ENCODE peak calls at places on chromosomes 6 and 20, in four cellular contexts. One of them, this sample, is unnamed.

GRCh38 chr6:138716017-138716416 is 57.6 kb upstream of the CCDC28A start:
- DNase-seq in CD8-positive, alpha-beta T cell: no peak
- DNase-seq in IMR-90: no peak
- DNase-seq in cardiac muscle cell: no peak
- DNase-seq in this sample: no peak

GRCh38 chr20:58549231-58549630 is 34.0 kb upstream of the APCDD1L start:
- DNase-seq in CD8-positive, alpha-beta T cell: no peak
- DNase-seq in IMR-90: no peak
- DNase-seq in cardiac muscle cell: no peak
- DNase-seq in this sample: no peak

GRCh38 chr20:61978491-61978890 is 87.2 kb downstream of the TAF4 start:
- DNase-seq in CD8-positive, alpha-beta T cell: no peak
- DNase-seq in IMR-90: no peak
- DNase-seq in cardiac muscle cell: no peak
- DNase-seq in this sample: peak; percentile 45

GRCh38 chr6:31738048-31738979 is 1.5 kb upstream of the MSH5 start:
- DNase-seq in CD8-positive, alpha-beta T cell: peak; percentile 67
- DNase-seq in IMR-90: peak; percentile 89
- DNase-seq in cardiac muscle cell: peak; percentile 24
- DNase-seq in this sample: no peak

GRCh38 chr6:140921366-140922226 is 1211.1 kb upstream of the GJE1 start:
- DNase-seq in CD8-positive, alpha-beta T cell: no peak
- DNase-seq in IMR-90: peak; percentile 86
- DNase-seq in cardiac muscle cell: peak; percentile 68
- DNase-seq in this sample: no peak

GRCh38 chr6:29521006-29521680 is 33.4 kb upstream of the MAS1L start:
- DNase-seq in CD8-positive, alpha-beta T cell: no peak
- DNase-seq in IMR-90: no peak
- DNase-seq in cardiac muscle cell: no peak
- DNase-seq in this sample: no peak

GRCh38 chr20:37406010-37406998 is 60.4 kb downstream of the SRC start:
- DNase-seq in CD8-positive, alpha-beta T cell: no peak
- DNase-seq in IMR-90: peak; percentile 28
- DNase-seq in cardiac muscle cell: peak; percentile 64
- DNase-seq in this sample: peak; percentile 84

GRCh38 chr6:22821664-22822320 is 252.4 kb downstream of the HDGFL1 start:
- DNase-seq in CD8-positive, alpha-beta T cell: no peak
- DNase-seq in IMR-90: peak; percentile 61
- DNase-seq in cardiac muscle cell: no peak
- DNase-seq in this sample: no peak

GRCh38 chr6:31157543-31158139 is at the start of gene CCHCR1:
- DNase-seq in CD8-positive, alpha-beta T cell: no peak
- DNase-seq in IMR-90: no peak
- DNase-seq in cardiac muscle cell: peak; percentile 24
- DNase-seq in this sample: no peak

GRCh38 chr6:99002826-99003225 is 55.1 kb upstream of the FBXL4 start:
- DNase-seq in CD8-positive, alpha-beta T cell: no peak
- DNase-seq in IMR-90: no peak
- DNase-seq in cardiac muscle cell: no peak
- DNase-seq in this sample: no peak

GRCh38 chr20:48147326-48147725 is 362.0 kb upstream of the SULF2 start:
- DNase-seq in CD8-positive, alpha-beta T cell: no peak
- DNase-seq in IMR-90: no peak
- DNase-seq in cardiac muscle cell: no peak
- DNase-seq in this sample: no peak

GRCh38 chr20:35893942-35894341 is 60.4 kb downstream of the SCAND1 start:
- DNase-seq in CD8-positive, alpha-beta T cell: no peak
- DNase-seq in IMR-90: no peak
- DNase-seq in cardiac muscle cell: no peak
- DNase-seq in this sample: no peak

GRCh38 chr6:13304580-13305255 is 23.6 kb downstream of the TBC1D7 start:
- DNase-seq in CD8-positive, alpha-beta T cell: no peak
- DNase-seq in IMR-90: no peak
- DNase-seq in cardiac muscle cell: no peak
- DNase-seq in this sample: no peak

GRCh38 chr6:106527979-106528378 is 101.3 kb downstream of the RTN4IP1 start:
- DNase-seq in CD8-positive, alpha-beta T cell: no peak
- DNase-seq in IMR-90: peak; percentile 98
- DNase-seq in cardiac muscle cell: no peak
- DNase-seq in this sample: no peak

GRCh38 chr6:14665827-14666724 is 548.5 kb downstream of the CD83 start:
- DNase-seq in CD8-positive, alpha-beta T cell: no peak
- DNase-seq in IMR-90: peak; percentile 100
- DNase-seq in cardiac muscle cell: peak; percentile 42
- DNase-seq in this sample: no peak

GRCh38 chr20:57610261-57610952 is 9.8 kb downstream of the ZBP1 start:
- DNase-seq in CD8-positive, alpha-beta T cell: no peak
- DNase-seq in IMR-90: no peak
- DNase-seq in cardiac muscle cell: no peak
- DNase-seq in this sample: peak; percentile 66

GRCh38 chr6:119296036-119297035 is 53.2 kb downstream of the MAN1A1 start:
- DNase-seq in CD8-positive, alpha-beta T cell: no peak
- DNase-seq in IMR-90: no peak
- DNase-seq in cardiac muscle cell: no peak
- DNase-seq in this sample: no peak

GRCh38 chr6:131372535-131372934 is 200.5 kb upstream of the ARG1 start:
- DNase-seq in CD8-positive, alpha-beta T cell: no peak
- DNase-seq in IMR-90: no peak
- DNase-seq in cardiac muscle cell: no peak
- DNase-seq in this sample: no peak

GRCh38 chr6:13272131-13273046 is 55.9 kb downstream of the TBC1D7 start:
- DNase-seq in CD8-positive, alpha-beta T cell: no peak
- DNase-seq in IMR-90: no peak
- DNase-seq in cardiac muscle cell: no peak
- DNase-seq in this sample: no peak

GRCh38 chr20:37567671-37568588 is 40.3 kb upstream of the BLCAP start:
- DNase-seq in CD8-positive, alpha-beta T cell: no peak
- DNase-seq in IMR-90: no peak
- DNase-seq in cardiac muscle cell: peak; percentile 55
- DNase-seq in this sample: no peak

GRCh38 chr20:61166324-61166723 is 85.7 kb upstream of the CDH4 start:
- DNase-seq in CD8-positive, alpha-beta T cell: no peak
- DNase-seq in IMR-90: no peak
- DNase-seq in cardiac muscle cell: no peak
- DNase-seq in this sample: no peak

GRCh38 chr6:6436366-6436765 is 115.9 kb upstream of the F13A1 start:
- DNase-seq in CD8-positive, alpha-beta T cell: no peak
- DNase-seq in IMR-90: no peak
- DNase-seq in cardiac muscle cell: no peak
- DNase-seq in this sample: no peak

GRCh38 chr20:51654495-51654894 is 112.0 kb upstream of the NFATC2 start:
- DNase-seq in CD8-positive, alpha-beta T cell: no peak
- DNase-seq in IMR-90: no peak
- DNase-seq in cardiac muscle cell: no peak
- DNase-seq in this sample: no peak

GRCh38 chr20:51653226-51653625 is 110.7 kb upstream of the NFATC2 start:
- DNase-seq in CD8-positive, alpha-beta T cell: no peak
- DNase-seq in IMR-90: no peak
- DNase-seq in cardiac muscle cell: no peak
- DNase-seq in this sample: no peak

GRCh38 chr20:51654060-51654459 is 111.5 kb upstream of the NFATC2 start:
- DNase-seq in CD8-positive, alpha-beta T cell: no peak
- DNase-seq in IMR-90: no peak
- DNase-seq in cardiac muscle cell: no peak
- DNase-seq in this sample: no peak

GRCh38 chr20:51650685-51651134 is 108.2 kb upstream of the NFATC2 start:
- DNase-seq in CD8-positive, alpha-beta T cell: no peak
- DNase-seq in IMR-90: peak; percentile 78
- DNase-seq in cardiac muscle cell: no peak
- DNase-seq in this sample: no peak

DNA sequence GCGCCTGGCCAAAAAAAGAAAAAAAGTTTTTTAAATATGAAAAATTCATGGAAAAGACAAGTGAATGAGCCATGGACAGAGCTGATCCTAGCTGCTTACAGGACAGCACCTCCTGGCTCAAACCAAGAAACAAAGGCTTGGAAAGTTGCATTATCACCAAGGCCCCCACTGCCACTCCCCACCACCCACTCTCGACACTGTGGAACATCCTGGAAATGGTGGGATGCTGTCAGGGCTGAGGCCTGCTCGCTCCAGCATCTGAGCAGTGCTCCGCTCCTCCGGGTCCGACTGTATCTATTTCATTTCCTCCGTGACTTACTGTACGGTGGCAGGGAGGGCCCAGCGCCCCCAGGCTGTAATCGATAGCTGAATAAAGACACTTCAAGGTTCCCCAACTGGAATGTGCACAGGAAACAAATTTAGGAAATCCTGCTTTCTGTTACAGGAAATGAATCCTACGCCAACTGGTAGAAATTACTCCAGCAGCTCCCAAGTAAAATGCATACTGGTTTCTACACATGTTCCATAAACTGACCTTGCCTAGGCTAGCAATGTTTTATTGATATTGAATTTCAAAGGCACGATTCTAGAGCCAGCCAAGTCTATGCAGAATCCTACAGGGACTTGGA is 109.5 kb upstream of the NFATC2 start:
- DNase-seq in CD8-positive, alpha-beta T cell: no peak
- DNase-seq in IMR-90: no peak
- DNase-seq in cardiac muscle cell: no peak
- DNase-seq in this sample: no peak
- H3K27me3 ChIP-seq in CD8-positive, alpha-beta T cell: no peaks in the 10 kb centered on the region
- H3K27me3 ChIP-seq in IMR-90: no peaks in the 10 kb centered on the region
- H3K27me3 ChIP-seq in cardiac muscle cell: no peaks in the 10 kb centered on the region
- H3K27me3 ChIP-seq in this sample: no peaks in the 10 kb centered on the region

DNA sequence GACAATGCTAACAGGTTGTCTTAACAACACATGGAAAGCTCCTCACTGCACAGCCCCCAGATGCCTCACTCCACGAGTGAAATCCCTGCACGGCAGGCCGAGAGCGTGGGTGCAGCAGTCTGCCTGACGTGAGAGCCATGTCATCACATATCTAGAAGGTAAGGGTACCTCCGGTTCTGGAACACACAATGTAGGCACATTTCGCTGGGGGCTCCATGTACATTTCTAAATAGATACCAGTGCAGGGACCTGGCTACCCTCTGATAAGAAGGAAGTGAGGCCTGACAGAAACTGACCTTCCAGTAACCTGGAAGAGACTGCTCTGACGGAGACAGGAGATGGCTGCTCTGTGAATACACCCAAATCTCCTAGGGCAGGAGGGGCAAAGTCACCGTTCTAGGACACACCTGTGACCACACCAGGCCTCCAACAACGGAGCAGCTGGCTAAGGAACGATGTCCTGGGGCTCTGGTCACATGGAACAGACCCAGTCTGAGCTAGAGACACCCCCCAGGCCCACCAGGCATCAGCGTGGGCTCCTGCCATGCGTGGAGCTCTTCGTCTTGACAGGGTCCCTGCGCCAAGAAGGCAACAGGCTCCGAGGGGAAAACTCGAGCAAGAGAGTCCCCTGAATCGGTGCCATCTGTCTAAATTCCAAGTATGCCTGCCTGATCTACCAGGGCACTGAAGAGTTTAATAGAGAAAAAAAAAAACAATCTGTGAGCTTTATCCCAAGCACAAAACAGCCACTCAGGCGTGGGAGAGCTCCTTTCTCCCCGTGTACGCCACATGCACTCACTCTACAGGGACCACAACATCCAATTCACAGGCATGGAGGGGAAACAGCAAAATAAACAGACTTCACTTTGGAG is 27.5 kb downstream of the RNASET2 start:
- DNase-seq in CD8-positive, alpha-beta T cell: no peak
- DNase-seq in IMR-90: no peak
- DNase-seq in cardiac muscle cell: no peak
- DNase-seq in this sample: no peak
- H3K27ac ChIP-seq in CD8-positive, alpha-beta T cell: no peak overlapping the region
- H3K27ac ChIP-seq in IMR-90: no peak overlapping the region
- H3K27ac ChIP-seq in cardiac muscle cell: peak overlapping the region; percentile 28
- H3K27ac ChIP-seq in this sample: no peak overlapping the region

GRCh38 chr6:25170640-25171039 is 108.5 kb upstream of the CARMIL1 start:
- DNase-seq in CD8-positive, alpha-beta T cell: no peak
- DNase-seq in IMR-90: no peak
- DNase-seq in cardiac muscle cell: no peak
- DNase-seq in this sample: no peak
- H3K27me3 ChIP-seq in CD8-positive, alpha-beta T cell: no peaks in the 10 kb centered on the region
- H3K27me3 ChIP-seq in IMR-90: no peaks in the 10 kb centered on the region
- H3K27me3 ChIP-seq in cardiac muscle cell: no peaks in the 10 kb centered on the region
- H3K27me3 ChIP-seq in this sample: no peaks in the 10 kb centered on the region

DNA sequence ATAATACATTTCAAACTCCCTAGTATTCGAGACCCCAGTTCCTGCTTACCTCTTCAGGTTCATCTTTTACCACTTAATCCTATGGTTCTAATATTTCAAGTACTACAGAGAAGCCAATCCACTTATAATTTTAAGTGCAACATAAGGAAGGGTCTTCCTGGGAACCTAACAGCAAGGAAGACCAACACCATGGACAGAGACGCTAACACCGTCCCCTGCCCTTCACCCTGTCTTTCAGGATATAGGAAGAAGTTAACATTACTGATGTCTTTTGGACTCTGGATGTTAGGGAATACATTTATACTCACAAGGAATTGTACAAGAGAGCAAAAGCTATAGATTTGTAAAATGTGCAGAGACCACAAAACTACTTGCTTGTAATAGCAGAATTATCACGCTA is 565.0 kb upstream of the CHD6 start:
- DNase-seq in CD8-positive, alpha-beta T cell: no peak
- DNase-seq in IMR-90: no peak
- DNase-seq in cardiac muscle cell: peak; percentile 13
- DNase-seq in this sample: no peak
- H3K27ac ChIP-seq in CD8-positive, alpha-beta T cell: no peak overlapping the region
- H3K27ac ChIP-seq in IMR-90: no peak overlapping the region
- H3K27ac ChIP-seq in cardiac muscle cell: no peak overlapping the region
- H3K27ac ChIP-seq in this sample: no peak overlapping the region

DNA sequence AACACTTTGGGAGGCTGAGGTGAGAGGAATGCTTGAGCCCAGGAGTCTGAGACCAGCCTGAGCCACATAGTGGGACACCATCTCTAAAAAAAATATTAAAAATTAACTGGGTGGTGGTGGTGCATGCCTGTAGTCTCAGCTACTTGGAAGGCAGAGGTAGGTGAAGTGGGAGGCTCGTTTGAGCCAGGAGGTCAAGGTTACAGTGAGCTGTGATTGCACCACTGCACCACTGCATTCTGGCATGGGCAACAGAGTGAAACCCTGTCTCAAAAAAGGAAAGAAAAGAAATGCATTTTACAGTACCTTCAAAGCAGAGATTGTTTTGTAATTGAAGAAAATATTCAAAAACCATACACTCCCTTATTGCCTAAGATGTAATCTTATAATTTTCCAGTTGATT is 6.5 kb downstream of the OCSTAMP start:
- DNase-seq in CD8-positive, alpha-beta T cell: no peak
- DNase-seq in IMR-90: no peak
- DNase-seq in cardiac muscle cell: no peak
- DNase-seq in this sample: no peak
- H3K27me3 ChIP-seq in CD8-positive, alpha-beta T cell: no peaks in the 10 kb centered on the region
- H3K27me3 ChIP-seq in IMR-90: peaks cover 15% of the 10 kb centered on the region
- H3K27me3 ChIP-seq in cardiac muscle cell: no peaks in the 10 kb centered on the region
- H3K27me3 ChIP-seq in this sample: no peaks in the 10 kb centered on the region